ENCODE peak calls at places on chromosomes 13 and 19, in six cellular contexts. B is fibroblast of lung, P is heart left ventricle, Q is neural progenitor cell, U is endodermal cell, D is PC-9. O is an unnamed sample.
A peak's percentile ranks its signal among the peaks of the same experiment; 100 is the strongest.

GRCh38 chr13:98083507-98083906 is 59.4 kb upstream of the FARP1 start:
- DNase-seq in B (peak; percentile 75), Q (no peak), P (no peak), U (no peak), D (no peak), O (no peak)

GRCh38 chr13:24181991-24182702 is 21.6 kb downstream of the SPATA13 start:
- DNase-seq in D (no peak), Q (no peak), U (no peak), P (no peak), B (no peak), O (no peak)

GRCh38 chr19:2266183-2266993 is 10.2 kb upstream of the JSRP1 start:
- DNase-seq in Q (no peak), U (no peak), B (peak; percentile 68), P (peak; percentile 94), D (no peak), O (peak; percentile 93)

GRCh38 chr13:25901460-25902376 is 150.1 kb downstream of the SHISA2 start:
- DNase-seq in D (no peak), P (no peak), B (peak; percentile 68), U (no peak), Q (no peak), O (no peak)

GRCh38 chr19:50921391-50922315 is 10.5 kb upstream of the KLK4 start:
- DNase-seq in U (peak; percentile 80), B (no peak), Q (peak; percentile 34), P (no peak), D (no peak), O (no peak)

GRCh38 chr19:15820646-15821045 is 5.2 kb upstream of the OR10H1 start:
- DNase-seq in B (no peak), Q (no peak), P (no peak), D (no peak), U (no peak), O (no peak)

GRCh38 chr19:42571136-42571535 is 23.6 kb downstream of the CEACAM8 start:
- DNase-seq in P (no peak), D (no peak), U (no peak), B (no peak), Q (no peak), O (no peak)

GRCh38 chr19:23698711-23699520 is 11.9 kb upstream of the ZNF675 start:
- DNase-seq in B (no peak), U (no peak), D (no peak), Q (no peak), P (no peak), O (peak; percentile 41)

GRCh38 chr19:3062165-3063105 is at the start of gene TLE5:
- DNase-seq in U (peak; percentile 75), Q (peak; percentile 80), P (peak; percentile 90), D (peak; percentile 54), B (no peak), O (peak; percentile 87)

GRCh38 chr19:6753178-6754031 is 13.8 kb downstream of the SH2D3A start:
- DNase-seq in Q (peak; percentile 97), D (peak; percentile 37), P (peak; percentile 90), B (peak; percentile 52), U (peak; percentile 100), O (peak; percentile 95)

GRCh38 chr13:38537026-38537425 is 149.9 kb upstream of the FREM2 start:
- DNase-seq in P (no peak), Q (no peak), U (no peak), B (no peak), D (no peak), O (no peak)

GRCh38 chr13:104198811-104199210 is 1132.6 kb upstream of the SLC10A2 start:
- DNase-seq in U (no peak), P (no peak), B (no peak), D (no peak), Q (no peak), O (no peak)

GRCh38 chr13:104206450-104207044 is 1140.3 kb upstream of the SLC10A2 start:
- DNase-seq in U (no peak), Q (no peak), D (no peak), B (no peak), P (no peak), O (no peak)

GRCh38 chr13:104204177-104204576 is 1138.0 kb upstream of the SLC10A2 start:
- DNase-seq in P (no peak), D (no peak), B (no peak), Q (no peak), U (no peak), O (no peak)
- TF ChIP-seq CTCF in P (no peak), D (peak; percentile 50), B (no peak), Q (no peak), U (peak; percentile 39), O (no peak)

DNA sequence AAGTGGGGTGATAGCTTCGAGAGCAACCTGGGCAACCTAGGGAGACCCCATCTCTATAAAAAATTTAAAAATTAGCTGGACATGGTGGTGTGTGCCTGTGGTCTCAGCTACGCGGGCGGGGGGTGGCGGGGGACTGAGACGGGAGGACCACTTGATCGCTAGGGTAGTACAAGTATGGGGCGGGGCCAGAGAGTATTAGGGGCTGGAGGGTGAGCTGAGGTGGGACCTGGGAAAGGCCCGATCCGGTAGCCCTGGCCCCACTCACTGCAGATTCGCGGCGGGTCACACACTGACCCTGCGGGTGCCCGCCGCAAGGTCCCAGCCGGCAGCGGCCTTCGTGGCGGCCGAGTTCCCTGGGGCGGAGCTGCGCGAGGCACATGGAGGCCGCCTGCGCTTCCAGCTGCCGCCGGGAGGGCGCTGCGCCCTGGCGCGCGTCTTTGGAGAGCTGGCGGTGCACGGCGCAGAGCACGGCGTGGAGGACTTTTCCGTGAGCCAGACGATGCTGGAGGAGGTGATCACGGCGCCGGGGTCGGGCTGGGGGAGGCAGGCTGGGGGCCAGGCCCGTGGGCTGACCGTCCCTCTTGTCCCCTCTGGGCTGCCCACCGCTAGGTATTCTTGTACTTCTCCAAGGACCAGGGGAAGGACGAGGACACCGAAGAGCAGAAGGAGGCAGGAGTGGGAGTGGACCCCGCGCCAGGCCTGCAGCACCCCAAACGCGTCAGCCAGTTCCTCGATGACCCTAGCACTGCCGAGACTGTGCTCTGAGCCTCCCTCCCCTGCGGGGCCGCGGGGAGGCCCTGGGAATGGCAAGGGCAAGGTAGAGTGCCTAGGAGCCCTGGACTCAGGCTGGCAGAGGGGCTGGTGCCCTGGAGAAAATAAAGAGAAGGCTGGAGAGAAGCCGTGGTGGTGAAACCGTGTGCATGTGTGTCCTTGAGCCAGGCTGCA is 2.0 kb upstream of the ARHGAP45 start:
- DNase-seq in U (peak; percentile 91), Q (peak; percentile 87), B (peak; percentile 69), D (peak; percentile 54), P (peak; percentile 80), O (peak; percentile 82)
- H3K4me3 ChIP-seq in U (no peak overlapping the region), Q (no peak overlapping the region), B (no peak overlapping the region), D (peak overlapping the region; percentile 15), P (no peak overlapping the region), O (no peak overlapping the region)

GRCh38 chr19:31066385-31066784 is 282.9 kb downstream of the TSHZ3 start:
- DNase-seq in D (no peak), B (peak; percentile 65), Q (no peak), U (no peak), P (no peak), O (no peak)
- H3K4me1 ChIP-seq in D (no peaks in the 10 kb centered on the region), B (peaks cover 5% of the 10 kb centered on the region), Q (no peaks in the 10 kb centered on the region), U (no peaks in the 10 kb centered on the region), P (no peaks in the 10 kb centered on the region), O (peaks cover 14% of the 10 kb centered on the region)

DNA sequence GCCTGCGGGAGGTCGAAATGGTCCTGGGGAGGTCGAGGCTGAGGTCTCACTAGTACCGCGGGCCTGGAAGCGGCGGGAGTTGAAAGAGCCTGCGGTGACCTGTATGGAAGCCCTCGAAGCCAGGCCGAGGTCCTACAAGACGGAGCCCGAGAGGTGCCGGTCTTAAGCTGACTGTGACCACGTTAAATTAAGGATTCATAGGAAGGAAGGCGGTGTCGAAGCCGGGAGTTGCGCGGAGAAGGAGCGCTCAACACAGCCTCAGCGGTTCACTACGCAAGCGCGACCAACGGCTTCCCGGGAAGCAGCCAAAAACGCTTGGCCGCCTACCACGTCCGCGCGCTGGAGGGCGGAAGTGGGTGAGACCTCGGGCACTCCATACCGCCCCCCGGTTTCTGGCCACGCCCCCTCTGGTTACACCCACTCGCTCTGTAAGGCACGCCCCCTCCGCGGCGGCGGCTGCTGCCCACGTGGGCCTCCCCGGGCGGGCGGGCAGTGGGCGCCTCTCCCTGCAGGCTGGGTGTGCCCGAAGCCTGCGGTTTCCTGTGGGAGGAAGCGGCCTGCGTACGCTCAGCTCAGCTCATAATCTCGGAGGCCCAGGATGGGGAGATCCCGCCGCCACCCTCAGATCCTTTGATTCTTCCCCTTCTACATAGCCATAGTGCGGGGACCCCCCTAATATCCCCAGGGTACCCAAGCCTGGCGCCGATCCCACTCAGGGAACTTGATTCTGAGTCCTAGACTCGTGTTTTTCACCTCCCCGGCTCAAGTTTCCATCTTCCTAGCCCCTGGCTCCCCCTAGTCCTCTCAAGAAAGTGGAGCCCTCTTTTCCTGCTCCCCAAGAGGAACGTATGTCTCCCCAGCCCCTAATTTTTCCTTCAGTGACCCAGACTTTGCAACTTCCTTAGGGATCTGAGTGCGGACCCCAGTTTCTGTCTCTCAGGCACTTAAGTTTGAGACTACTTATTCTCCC is 3.4 kb upstream of the EMP3 start:
- DNase-seq in D (peak; percentile 100), B (peak; percentile 99), P (peak; percentile 100), Q (peak; percentile 98), U (peak; percentile 98), O (peak; percentile 100)
- TF ChIP-seq CTCF in D (peak; percentile 32), B (no peak), P (peak; percentile 17), Q (peak; percentile 3), U (peak; percentile 43), O (peak; percentile 8)

DNA sequence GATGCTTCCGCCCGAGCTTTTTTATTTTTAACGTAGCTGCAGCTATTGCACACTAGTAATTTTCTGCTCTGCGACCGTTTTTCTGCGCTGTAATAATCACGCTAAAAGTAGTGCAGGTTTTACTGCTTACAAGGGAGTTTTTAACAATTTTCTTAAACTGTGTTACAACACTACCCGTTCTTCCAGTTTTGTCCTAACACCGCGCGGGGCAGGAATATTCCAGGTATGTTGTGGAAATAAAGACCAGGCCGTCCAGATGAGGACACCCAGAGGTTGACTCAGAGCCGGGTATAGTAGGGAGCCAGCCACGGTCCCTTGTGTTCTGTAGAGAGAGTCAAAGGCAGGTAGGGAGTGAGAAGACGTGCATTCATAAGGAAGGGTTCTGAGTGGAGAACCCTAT is 21.7 kb downstream of the ZNF274 start:
- DNase-seq in U (no peak), P (no peak), Q (no peak), B (no peak), D (no peak), O (no peak)
- H3K4me3 ChIP-seq in U (peak overlapping the region; percentile 60), P (no peak overlapping the region), Q (no peak overlapping the region), B (no peak overlapping the region), D (no peak overlapping the region), O (no peak overlapping the region)

DNA sequence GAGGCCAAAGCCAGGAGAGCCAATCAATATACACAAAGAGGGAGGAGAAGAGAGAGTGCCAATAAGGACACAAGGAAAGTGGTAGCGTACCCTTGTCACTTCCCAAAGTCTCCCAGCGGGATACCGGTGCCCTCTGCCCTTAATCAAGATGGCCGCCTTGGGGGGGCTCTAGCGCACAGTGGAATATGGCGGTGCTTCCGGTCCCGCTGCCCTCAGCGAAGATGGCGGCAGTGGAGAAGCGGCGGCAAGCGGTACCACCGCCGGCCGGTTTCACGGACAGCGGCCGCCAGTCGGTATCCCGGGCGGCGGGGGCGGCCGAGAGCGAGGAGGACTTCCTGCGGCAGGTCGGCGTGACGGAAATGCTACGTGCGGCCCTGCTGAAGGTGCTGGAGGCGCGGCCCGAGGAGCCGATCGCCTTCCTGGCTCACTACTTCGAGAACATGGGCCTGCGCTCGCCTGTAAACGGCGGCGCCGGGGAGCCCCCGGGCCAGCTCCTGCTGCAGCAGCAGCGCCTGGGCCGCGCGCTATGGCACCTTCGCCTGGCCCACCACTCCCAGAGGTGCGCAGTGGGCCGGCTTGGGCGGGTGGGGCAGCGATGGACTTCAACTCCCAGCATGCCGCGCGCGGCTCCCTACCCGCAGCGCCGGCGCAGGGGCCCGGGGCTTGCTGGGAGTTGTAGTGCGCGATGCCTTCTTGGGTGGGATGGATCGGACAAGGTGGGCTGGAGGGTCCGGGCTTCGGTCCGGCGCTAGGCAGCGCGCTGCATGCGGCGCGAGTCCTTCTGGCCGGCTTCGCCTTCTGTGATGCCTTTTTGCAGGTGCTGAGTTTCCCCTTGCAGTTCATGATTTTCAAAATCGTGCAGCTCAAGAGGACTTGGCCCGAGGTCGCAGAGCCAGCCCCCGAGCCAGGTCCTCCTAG is at the start of gene TPGS1:
- DNase-seq in U (peak; percentile 98), D (peak; percentile 78), B (peak; percentile 65), Q (peak; percentile 97), P (peak; percentile 95), O (peak; percentile 94)
- H3K4me1 ChIP-seq in U (peaks cover 6% of the 10 kb centered on the region), D (peaks cover 6% of the 10 kb centered on the region), B (peaks cover 7% of the 10 kb centered on the region), Q (peaks cover 14% of the 10 kb centered on the region), P (peaks cover 7% of the 10 kb centered on the region), O (peaks cover 33% of the 10 kb centered on the region)

GRCh38 chr13:99577934-99578917 is 77.0 kb downstream of the TM9SF2 start:
- DNase-seq in D (no peak), Q (no peak), B (peak; percentile 34), P (no peak), U (no peak), O (no peak)
- TF ChIP-seq CTCF in D (no peak), Q (peak; percentile 30), B (peak; percentile 41), P (no peak), U (peak; percentile 57), O (no peak)